ENCODE peak calls at places on chromosome 11, in eight cellular contexts. O is fibroblast of pulmonary artery, F is left lobe of liver, M is mesothelial cell of epicardium, Z is osteocyte, C is naive B cell, D is RCC 7860, N is ureter. A is an unnamed sample.
A peak's percentile ranks its signal among the peaks of the same experiment; 100 is the strongest.

GRCh38 chr11:62489204-62489603 is 57.4 kb downstream of the AHNAK start:
- DNase-seq in D (no peak), N (no peak), O (no peak), Z (no peak), M (no peak), F (no peak), C (no peak), A (no peak)

GRCh38 chr11:78202733-78203167 is 14.0 kb downstream of the USP35 start:
- DNase-seq in Z (no peak), O (no peak), N (no peak), D (no peak), C (peak; percentile 18), M (no peak), F (no peak), A (no peak)

GRCh38 chr11:122071680-122072321 is 44.2 kb downstream of the BLID start:
- DNase-seq in D (no peak), N (peak; percentile 46), Z (no peak), O (no peak), F (no peak), M (no peak), C (no peak), A (no peak)

GRCh38 chr11:65308281-65308891 is 6.3 kb upstream of the CDC42EP2 start:
- DNase-seq in M (no peak), D (no peak), F (peak; percentile 55), Z (no peak), C (no peak), O (peak; percentile 68), N (peak; percentile 79), A (no peak)

GRCh38 chr11:93517611-93518010 is 25.6 kb downstream of the SMCO4 start:
- DNase-seq in N (no peak), C (no peak), D (no peak), F (no peak), Z (no peak), M (no peak), O (no peak), A (no peak)

GRCh38 chr11:19466314-19466713 is 225.6 kb upstream of the E2F8 start:
- DNase-seq in D (no peak), O (no peak), N (no peak), M (no peak), F (no peak), Z (no peak), C (no peak), A (no peak)

GRCh38 chr11:126716456-126717083 is 284.0 kb downstream of the KIRREL3 start:
- DNase-seq in Z (no peak), F (peak; percentile 58), O (peak; percentile 37), N (no peak), D (peak; percentile 35), M (no peak), C (no peak), A (peak; percentile 48)

GRCh38 chr11:40338739-40339138 is 1120.7 kb downstream of the LRRC4C start:
- DNase-seq in M (no peak), N (no peak), F (no peak), C (no peak), O (peak; percentile 60), Z (no peak), D (no peak), A (no peak)

GRCh38 chr11:34570584-34570983 is 50.3 kb upstream of the EHF start:
- DNase-seq in O (no peak), D (peak; percentile 46), F (no peak), Z (no peak), C (no peak), N (peak; percentile 58), M (no peak), A (no peak)

GRCh38 chr11:45212566-45213315 is 66.3 kb downstream of the PRDM11 start:
- DNase-seq in D (no peak), M (no peak), Z (no peak), O (no peak), C (no peak), F (no peak), N (no peak), A (no peak)

GRCh38 chr11:58574851-58575250 is 805 bp downstream of the LPXN start:
- DNase-seq in N (no peak), M (no peak), C (no peak), D (peak; percentile 11), Z (no peak), F (no peak), O (peak; percentile 29), A (peak; percentile 54)

GRCh38 chr11:69520186-69520585 is 38.7 kb downstream of the LINC01488 start:
- DNase-seq in Z (no peak), O (peak; percentile 34), C (no peak), N (no peak), M (no peak), F (no peak), D (no peak), A (no peak)

GRCh38 chr11:111465400-111465799 is 46.8 kb downstream of the BTG4 start:
- DNase-seq in O (peak; percentile 12), M (no peak), C (no peak), N (no peak), Z (no peak), D (no peak), F (no peak), A (no peak)

GRCh38 chr11:86177319-86177718 is 67.2 kb upstream of the EED start:
- DNase-seq in O (no peak), D (no peak), Z (no peak), M (no peak), N (no peak), C (no peak), F (no peak), A (no peak)

GRCh38 chr11:6799402-6799801 is at the start of gene OR6A2:
- DNase-seq in D (no peak), O (no peak), Z (no peak), M (no peak), C (no peak), N (no peak), F (no peak), A (no peak)

GRCh38 chr11:36375348-36376314 is 79.5 kb downstream of the PRR5L start:
- DNase-seq in N (no peak), Z (no peak), M (no peak), D (no peak), O (no peak), F (no peak), C (no peak), A (peak; percentile 6)

A was measured in ACHN.